ENCODE peak calls at places on chromosomes 13 and 19, in seven cellular contexts. One of them, this sample, is unnamed.

GRCh38 chr13:48403151-48403631 is 9.7 kb downstream of the LPAR6 start:
- DNase-seq in AG09309: no peak
- DNase-seq in germinal center: no peak
- DNase-seq in T-helper 2 cell: no peak
- DNase-seq in GM19239: peak
- DNase-seq in foreskin keratinocyte: peak
- DNase-seq in activated naive CD8-positive, alpha-beta T cell treated with anti-CD3 and anti-CD28 coated beads for 36 hours: peak
- DNase-seq in this sample: no peak

GRCh38 chr19:5131866-5132561 is 163.1 kb downstream of the KDM4B start:
- DNase-seq in AG09309: no peak
- DNase-seq in germinal center: peak
- DNase-seq in T-helper 2 cell: no peak
- DNase-seq in GM19239: no peak
- DNase-seq in foreskin keratinocyte: peak
- DNase-seq in activated naive CD8-positive, alpha-beta T cell treated with anti-CD3 and anti-CD28 coated beads for 36 hours: peak
- DNase-seq in this sample: no peak

GRCh38 chr13:30338331-30338851 is 31.0 kb upstream of the KATNAL1 start:
- DNase-seq in AG09309: no peak
- DNase-seq in germinal center: no peak
- DNase-seq in T-helper 2 cell: no peak
- DNase-seq in GM19239: no peak
- DNase-seq in foreskin keratinocyte: peak
- DNase-seq in activated naive CD8-positive, alpha-beta T cell treated with anti-CD3 and anti-CD28 coated beads for 36 hours: no peak
- DNase-seq in this sample: no peak

GRCh38 chr13:26971990-26972888 is 199.4 kb downstream of the USP12 start:
- DNase-seq in AG09309: no peak
- DNase-seq in germinal center: peak
- DNase-seq in T-helper 2 cell: no peak
- DNase-seq in GM19239: peak
- DNase-seq in foreskin keratinocyte: peak
- DNase-seq in activated naive CD8-positive, alpha-beta T cell treated with anti-CD3 and anti-CD28 coated beads for 36 hours: peak
- DNase-seq in this sample: peak

GRCh38 chr13:100154835-100155463 is 66.1 kb downstream of the PCCA start:
- DNase-seq in AG09309: no peak
- DNase-seq in germinal center: no peak
- DNase-seq in T-helper 2 cell: no peak
- DNase-seq in GM19239: no peak
- DNase-seq in foreskin keratinocyte: no peak
- DNase-seq in activated naive CD8-positive, alpha-beta T cell treated with anti-CD3 and anti-CD28 coated beads for 36 hours: no peak
- DNase-seq in this sample: no peak

GRCh38 chr19:46466536-46467199 is 4.7 kb downstream of the PNMA8A start:
- DNase-seq in AG09309: no peak
- DNase-seq in germinal center: no peak
- DNase-seq in T-helper 2 cell: no peak
- DNase-seq in GM19239: no peak
- DNase-seq in foreskin keratinocyte: peak
- DNase-seq in activated naive CD8-positive, alpha-beta T cell treated with anti-CD3 and anti-CD28 coated beads for 36 hours: no peak
- DNase-seq in this sample: no peak

GRCh38 chr19:3135961-3136683 is at the start of gene GNA15:
- DNase-seq in AG09309: no peak
- DNase-seq in germinal center: no peak
- DNase-seq in T-helper 2 cell: peak
- DNase-seq in GM19239: no peak
- DNase-seq in foreskin keratinocyte: peak
- DNase-seq in activated naive CD8-positive, alpha-beta T cell treated with anti-CD3 and anti-CD28 coated beads for 36 hours: peak
- DNase-seq in this sample: no peak

GRCh38 chr13:21739771-21740170 is 68.9 kb downstream of the FGF9 start:
- DNase-seq in AG09309: no peak
- DNase-seq in germinal center: no peak
- DNase-seq in T-helper 2 cell: no peak
- DNase-seq in GM19239: no peak
- DNase-seq in foreskin keratinocyte: no peak
- DNase-seq in activated naive CD8-positive, alpha-beta T cell treated with anti-CD3 and anti-CD28 coated beads for 36 hours: no peak
- DNase-seq in this sample: no peak

GRCh38 chr13:109256866-109257760 is 529.3 kb downstream of the IRS2 start:
- DNase-seq in AG09309: peak
- DNase-seq in germinal center: no peak
- DNase-seq in T-helper 2 cell: no peak
- DNase-seq in GM19239: no peak
- DNase-seq in foreskin keratinocyte: peak
- DNase-seq in activated naive CD8-positive, alpha-beta T cell treated with anti-CD3 and anti-CD28 coated beads for 36 hours: no peak
- DNase-seq in this sample: no peak

GRCh38 chr19:36750066-36750691 is 22.4 kb downstream of the ZNF850 start:
- DNase-seq in AG09309: no peak
- DNase-seq in germinal center: no peak
- DNase-seq in T-helper 2 cell: no peak
- DNase-seq in GM19239: no peak
- DNase-seq in foreskin keratinocyte: no peak
- DNase-seq in activated naive CD8-positive, alpha-beta T cell treated with anti-CD3 and anti-CD28 coated beads for 36 hours: no peak
- DNase-seq in this sample: no peak

GRCh38 chr13:62377838-62378237 is 962.2 kb upstream of the PCDH20 start:
- DNase-seq in AG09309: no peak
- DNase-seq in germinal center: no peak
- DNase-seq in T-helper 2 cell: no peak
- DNase-seq in GM19239: no peak
- DNase-seq in foreskin keratinocyte: no peak
- DNase-seq in activated naive CD8-positive, alpha-beta T cell treated with anti-CD3 and anti-CD28 coated beads for 36 hours: no peak
- DNase-seq in this sample: no peak

This sample was measured in K562.